ENCODE peak calls at places on chromosomes 2 and 18, in ten cellular contexts. P is activated gamma-delta T cell; V is HFFc6; I is central memory CD4-positive, alpha-beta T cell; H is left cardiac atrium; M is effector memory CD4-positive, alpha-beta T cell; E is SK-N-DZ; L is naive thymus-derived CD8-positive, alpha-beta T cell; X is stimulated activated CD4-positive, alpha-beta T cell treated with anti-CD3 and anti-CD28 coated beads, Interleukin-2, amount 100 ng/mL, for 48 hours; U is stimulated activated CD8-positive, alpha-beta memory T cell treated with anti-CD3 and anti-CD28 coated beads, Interleukin-2, amount 100 ng/mL, for 48 hours. D is an unnamed sample.

GRCh38 chr2:11750422-11750821 is 4.0 kb downstream of the LPIN1 start:
- DNase-seq in L (peak; percentile 80), U (no peak), M (peak; percentile 63), P (no peak), I (peak; percentile 86), E (no peak), H (no peak), X (no peak), V (peak; percentile 22), D (no peak)

GRCh38 chr2:73933194-73933593 is 6.5 kb downstream of the DGUOK start:
- DNase-seq in I (no peak), M (no peak), H (no peak), X (no peak), L (no peak), U (no peak), P (no peak), E (no peak), V (no peak), D (no peak)

GRCh38 chr2:11129598-11130449 is 25.4 kb upstream of the SLC66A3 start:
- DNase-seq in L (peak; percentile 86), H (peak; percentile 61), U (peak; percentile 63), M (peak; percentile 75), P (peak; percentile 51), E (peak; percentile 75), X (peak; percentile 75), I (peak; percentile 79), V (no peak), D (no peak)

GRCh38 chr2:46180189-46180588 is 117.0 kb upstream of the EPAS1 start:
- DNase-seq in H (no peak), I (no peak), X (no peak), M (no peak), E (no peak), L (no peak), V (no peak), U (no peak), P (no peak), D (no peak)

GRCh38 chr2:140910683-140911082 is 1220.1 kb downstream of the LRP1B start:
- DNase-seq in L (no peak), V (no peak), X (no peak), P (no peak), H (no peak), U (no peak), E (no peak), M (no peak), I (no peak), D (no peak)

GRCh38 chr2:26650713-26651457 is 9.7 kb upstream of the CIB4 start:
- DNase-seq in X (no peak), I (no peak), L (no peak), E (no peak), V (no peak), H (no peak), P (no peak), M (no peak), U (no peak), D (no peak)

GRCh38 chr2:47819834-47820233 is 36.9 kb downstream of the MSH6 start:
- DNase-seq in P (no peak), E (no peak), M (no peak), H (no peak), L (no peak), I (no peak), U (no peak), V (peak; percentile 54), X (no peak), D (no peak)

GRCh38 chr2:230872968-230873669 is 8.4 kb downstream of the ITM2C start:
- DNase-seq in H (no peak), E (no peak), I (no peak), U (no peak), M (no peak), L (no peak), V (no peak), X (no peak), P (no peak), D (no peak)

GRCh38 chr2:159226059-159226461 is 60.4 kb downstream of the WDSUB1 start:
- DNase-seq in L (no peak), U (no peak), E (no peak), I (no peak), M (no peak), X (peak; percentile 6), H (no peak), V (peak; percentile 59), P (no peak), D (no peak)

GRCh38 chr2:182228741-182229140 is 198.1 kb downstream of the PDE1A start:
- DNase-seq in V (peak; percentile 76), I (no peak), U (no peak), H (no peak), E (no peak), P (no peak), M (no peak), L (no peak), X (no peak), D (no peak)

GRCh38 chr2:11865820-11866219 is 119.4 kb downstream of the LPIN1 start:
- DNase-seq in L (no peak), U (no peak), H (no peak), X (no peak), M (no peak), P (no peak), V (no peak), E (no peak), I (no peak), D (no peak)

GRCh38 chr18:80245781-80246655 is 1.3 kb downstream of the PARD6G start:
- DNase-seq in P (no peak), L (no peak), X (no peak), U (no peak), V (no peak), I (no peak), E (peak; percentile 60), M (no peak), H (peak; percentile 38), D (no peak)

GRCh38 chr2:157460897-157461296 is 17.0 kb upstream of the CYTIP start:
- DNase-seq in H (no peak), L (no peak), M (no peak), I (no peak), X (no peak), V (no peak), U (no peak), P (no peak), E (no peak), D (no peak)

GRCh38 chr2:180523629-180524340 is 456.6 kb upstream of the UBE2E3 start:
- DNase-seq in U (no peak), V (peak; percentile 93), L (no peak), I (no peak), P (no peak), M (no peak), H (no peak), X (no peak), E (no peak), D (peak; percentile 48)

GRCh38 chr2:42853571-42854206 is 61.3 kb upstream of the HAAO start:
- DNase-seq in V (no peak), I (no peak), U (no peak), H (no peak), L (no peak), P (no peak), M (no peak), X (no peak), E (no peak), D (no peak)

GRCh38 chr2:2014251-2014761 is 270.0 kb upstream of the PXDN start:
- DNase-seq in I (no peak), U (no peak), L (no peak), E (no peak), P (no peak), M (no peak), H (peak; percentile 72), V (no peak), X (no peak), D (peak; percentile 71)

GRCh38 chr2:16553222-16553621 is 112.4 kb downstream of the CYRIA start:
- DNase-seq in U (peak; percentile 1), H (peak; percentile 28), E (peak; percentile 19), I (no peak), V (no peak), L (peak; percentile 13), X (peak; percentile 6), M (no peak), P (no peak), D (peak; percentile 13)

GRCh38 chr2:71545572-71546274 is 92.4 kb downstream of the DYSF start:
- DNase-seq in E (peak; percentile 68), U (peak; percentile 27), V (peak; percentile 34), P (no peak), X (peak; percentile 40), L (peak; percentile 61), H (peak; percentile 56), I (peak; percentile 5), M (no peak), D (peak; percentile 59)

GRCh38 chr2:19649785-19650380 is 251.9 kb downstream of the TTC32 start:
- DNase-seq in H (peak; percentile 69), E (no peak), V (peak; percentile 97), I (no peak), X (no peak), U (no peak), L (no peak), M (no peak), P (no peak), D (peak; percentile 96)

GRCh38 chr18:41391616-41392610 is 563.1 kb upstream of the PIK3C3 start:
- DNase-seq in V (peak; percentile 37), M (no peak), X (no peak), E (peak; percentile 78), H (peak; percentile 29), I (no peak), L (no peak), U (no peak), P (no peak), D (peak; percentile 55)

GRCh38 chr2:231640646-231641111 is 48.0 kb downstream of the TEX44 start:
- DNase-seq in E (no peak), L (no peak), I (no peak), P (no peak), M (no peak), H (peak; percentile 68), U (no peak), V (no peak), X (no peak), D (no peak)

GRCh38 chr18:21686282-21687105 is 18.1 kb downstream of the ABHD3 start:
- DNase-seq in I (no peak), V (no peak), E (no peak), H (no peak), P (no peak), X (no peak), U (no peak), M (no peak), L (no peak), D (no peak)

GRCh38 chr2:10895231-10895630 is 16.5 kb upstream of the KCNF1 start:
- DNase-seq in E (no peak), I (no peak), U (no peak), P (no peak), L (no peak), V (no peak), X (no peak), H (no peak), M (no peak), D (no peak)

GRCh38 chr2:69163109-69163508 is 150.1 kb downstream of the ANTXR1 start:
- DNase-seq in X (no peak), I (no peak), V (peak; percentile 80), E (no peak), H (no peak), L (no peak), U (no peak), P (no peak), M (no peak), D (peak; percentile 75)

D was measured in astrocyte of the cerebellum.